ENCODE peak calls at places on chromosome 17, in ten cellular contexts. P is endothelial cell; O is aorta; T is astrocyte of the cerebellum; K is RWPE1; J is activated CD8-positive, alpha-beta memory T cell treated with anti-CD3 and anti-CD28 coated beads for 48 hours; E is epithelial cell of esophagus; S is left ventricle myocardium superior; Q is CMK; M is T1000. C is an unnamed sample.

GRCh38 chr17:38613981-38614779 is 8.4 kb upstream of the SRCIN1 start:
- DNase-seq in P (no peak), K (no peak), O (no peak), T (no peak), Q (no peak), J (no peak), S (no peak), E (no peak), M (no peak), C (no peak)

GRCh38 chr17:27927781-27928180 is 34.6 kb upstream of the LYRM9 start:
- DNase-seq in S (no peak), M (no peak), K (no peak), J (no peak), E (no peak), P (no peak), T (no peak), O (no peak), Q (no peak), C (no peak)

GRCh38 chr17:45146616-45147101 is 1.6 kb upstream of the HEXIM1 start:
- DNase-seq in P (no peak), K (no peak), Q (no peak), J (no peak), O (peak; percentile 63), S (no peak), T (no peak), M (no peak), E (no peak), C (no peak)

GRCh38 chr17:46950997-46951621 is 27.9 kb downstream of the RPRML start:
- DNase-seq in M (no peak), E (no peak), P (no peak), J (no peak), T (no peak), Q (no peak), O (no peak), K (no peak), S (peak; percentile 58), C (no peak)

GRCh38 chr17:27452828-27453227 is 3.4 kb upstream of the KSR1 start:
- DNase-seq in P (no peak), K (no peak), J (no peak), T (no peak), S (no peak), M (no peak), O (no peak), E (no peak), Q (no peak), C (no peak)

GRCh38 chr17:45370949-45371413 is 54.2 kb upstream of the MAP3K14 start:
- DNase-seq in P (no peak), S (no peak), E (peak; percentile 29), O (peak; percentile 1), Q (no peak), K (no peak), J (no peak), M (no peak), T (no peak), C (no peak)

GRCh38 chr17:81517339-81518112 is 4.9 kb upstream of the ACTG1 start:
- DNase-seq in Q (no peak), O (peak; percentile 79), T (no peak), E (no peak), K (no peak), M (no peak), J (no peak), S (peak; percentile 36), P (no peak), C (no peak)

GRCh38 chr17:40448639-40449261 is 5.5 kb downstream of the IGFBP4 start:
- DNase-seq in J (no peak), Q (no peak), T (no peak), O (no peak), S (peak; percentile 13), P (no peak), K (no peak), E (no peak), M (no peak), C (no peak)

GRCh38 chr17:4087911-4088693 is 54.7 kb downstream of the ZZEF1 start:
- DNase-seq in S (no peak), K (no peak), J (no peak), O (no peak), E (peak; percentile 38), T (no peak), M (peak; percentile 44), P (no peak), Q (no peak), C (no peak)

GRCh38 chr17:49543860-49544259 is 31.8 kb upstream of the NXPH3 start:
- DNase-seq in E (no peak), P (no peak), T (no peak), J (no peak), Q (no peak), M (no peak), S (no peak), K (no peak), O (no peak), C (no peak)

GRCh38 chr17:20008242-20009051 is 712 bp upstream of the SPECC1 start:
- DNase-seq in T (no peak), O (peak; percentile 87), S (peak; percentile 47), M (no peak), J (no peak), Q (no peak), K (peak; percentile 21), P (peak; percentile 11), E (peak; percentile 50), C (no peak)

GRCh38 chr17:4843451-4843850 is 10.3 kb downstream of the MINK1 start:
- DNase-seq in K (no peak), Q (no peak), T (no peak), P (no peak), E (no peak), J (no peak), S (no peak), O (no peak), M (no peak), C (no peak)

C was measured in naive thymus-derived CD8-positive, alpha-beta T cell.